ENCODE peak calls at places on chromosome 17, in ten cellular contexts. V is SK-N-SH, E is epithelial cell of esophagus, S is activated B cell treated with CpG ODN at 0.5 μM for 24 hours, W is nephron progenitor cell, H is mucosa of descending colon, D is cardiac muscle cell, C is tibial nerve, O is mesothelial cell of epicardium, N is right atrium auricular region. I is an unnamed sample.

GRCh38 chr17:59151591-59151990 is 3.4 kb downstream of the SKA2 start:
- DNase-seq in V (no peak), E (no peak), S (no peak), W (no peak), H (no peak), D (no peak), C (no peak), O (no peak), N (no peak), I (no peak)

GRCh38 chr17:50014471-50015088 is 19.6 kb upstream of the DLX3 start:
- DNase-seq in V (no peak), E (no peak), S (no peak), W (no peak), H (no peak), D (no peak), C (no peak), O (no peak), N (peak), I (no peak)

GRCh38 chr17:36777118-36777517 is 160.2 kb upstream of the LHX1 start:
- DNase-seq in V (no peak), E (peak), S (no peak), W (peak), H (no peak), D (peak), C (no peak), O (no peak), N (no peak), I (no peak)

GRCh38 chr17:79273660-79274059 is 199.0 kb downstream of the ENGASE start:
- DNase-seq in V (no peak), E (no peak), S (no peak), W (no peak), H (no peak), D (no peak), C (no peak), O (no peak), N (no peak), I (no peak)

GRCh38 chr17:76789235-76789788 is 51.4 kb downstream of the MFSD11 start:
- DNase-seq in V (peak), E (no peak), S (no peak), W (peak), H (no peak), D (no peak), C (no peak), O (no peak), N (no peak), I (no peak)

GRCh38 chr17:65697661-65698060 is 136.2 kb upstream of the AXIN2 start:
- DNase-seq in V (no peak), E (no peak), S (no peak), W (no peak), H (no peak), D (no peak), C (no peak), O (no peak), N (no peak), I (no peak)

GRCh38 chr17:57422574-57423164 is 166.3 kb downstream of the MSI2 start:
- DNase-seq in V (no peak), E (peak), S (no peak), W (no peak), H (no peak), D (no peak), C (no peak), O (no peak), N (no peak), I (no peak)

GRCh38 chr17:32742686-32743538 is 134.0 kb downstream of the MYO1D start:
- DNase-seq in V (no peak), E (no peak), S (no peak), W (no peak), H (no peak), D (no peak), C (no peak), O (no peak), N (no peak), I (no peak)

GRCh38 chr17:78144146-78144719 is 2.0 kb upstream of the C17orf99 start:
- DNase-seq in V (peak), E (peak), S (no peak), W (no peak), H (peak), D (peak), C (peak), O (no peak), N (peak), I (no peak)

GRCh38 chr17:30380106-30380420 is 1.3 kb downstream of the CPD start:
- DNase-seq in V (no peak), E (peak), S (no peak), W (no peak), H (no peak), D (no peak), C (no peak), O (no peak), N (no peak), I (no peak)

GRCh38 chr17:48646183-48647102 is 20.3 kb upstream of the HOXB9 start:
- DNase-seq in V (peak), E (no peak), S (peak), W (peak), H (peak), D (no peak), C (no peak), O (no peak), N (no peak), I (no peak)

GRCh38 chr17:17228521-17229279 is 8.3 kb downstream of the FLCN start:
- DNase-seq in V (no peak), E (no peak), S (no peak), W (no peak), H (no peak), D (no peak), C (no peak), O (no peak), N (no peak), I (no peak)

GRCh38 chr17:15422392-15422957 is 44.9 kb downstream of the CDRT4 start:
- DNase-seq in V (no peak), E (no peak), S (no peak), W (no peak), H (no peak), D (no peak), C (no peak), O (no peak), N (no peak), I (no peak)

GRCh38 chr17:61002316-61002736 is 324.7 kb downstream of the BCAS3 start:
- DNase-seq in V (peak), E (peak), S (no peak), W (no peak), H (no peak), D (peak), C (no peak), O (no peak), N (no peak), I (no peak)

GRCh38 chr17:46191332-46192210 is 1.7 kb downstream of the KANSL1 start:
- DNase-seq in V (peak), E (peak), S (no peak), W (peak), H (no peak), D (peak), C (no peak), O (no peak), N (no peak), I (no peak)

GRCh38 chr17:50923611-50924010 is 57.5 kb upstream of the TOB1 start:
- DNase-seq in V (peak), E (no peak), S (no peak), W (no peak), H (no peak), D (no peak), C (no peak), O (no peak), N (no peak), I (no peak)

GRCh38 chr17:63120406-63120805 is 154.4 kb downstream of the TANC2 start:
- DNase-seq in V (no peak), E (peak), S (no peak), W (no peak), H (no peak), D (no peak), C (no peak), O (no peak), N (no peak), I (no peak)

GRCh38 chr17:42672038-42672437 is 4.8 kb downstream of the PLEKHH3 start:
- DNase-seq in V (no peak), E (peak), S (no peak), W (no peak), H (no peak), D (no peak), C (no peak), O (no peak), N (no peak), I (no peak)

GRCh38 chr17:50144845-50145531 is 5.5 kb downstream of the PPP1R9B start:
- DNase-seq in V (no peak), E (peak), S (no peak), W (no peak), H (no peak), D (no peak), C (no peak), O (no peak), N (no peak), I (no peak)

GRCh38 chr17:50767030-50767429 is 288 bp downstream of the ANKRD40CL start:
- DNase-seq in V (no peak), E (no peak), S (no peak), W (no peak), H (peak), D (no peak), C (no peak), O (no peak), N (no peak), I (no peak)

GRCh38 chr17:43401293-43401692 is 2.5 kb downstream of the ARL4D start:
- DNase-seq in V (no peak), E (peak), S (no peak), W (no peak), H (no peak), D (no peak), C (no peak), O (no peak), N (peak), I (no peak)

GRCh38 chr17:6574689-6575595 is 18.6 kb upstream of the PITPNM3 start:
- DNase-seq in V (no peak), E (peak), S (no peak), W (peak), H (peak), D (peak), C (no peak), O (no peak), N (no peak), I (no peak)

GRCh38 chr17:49327835-49328784 is 33.9 kb downstream of the ZNF652 start:
- DNase-seq in V (no peak), E (peak), S (no peak), W (no peak), H (no peak), D (no peak), C (no peak), O (no peak), N (no peak), I (no peak)

GRCh38 chr17:76188213-76189060 is 47.4 kb upstream of the FOXJ1 start:
- DNase-seq in V (no peak), E (no peak), S (no peak), W (no peak), H (no peak), D (no peak), C (no peak), O (no peak), N (no peak), I (no peak)

GRCh38 chr17:73474370-73474988 is 162.7 kb upstream of the CDC42EP4 start:
- DNase-seq in V (peak), E (peak), S (no peak), W (no peak), H (peak), D (peak), C (peak), O (peak), N (peak), I (no peak)

GRCh38 chr17:18144261-18144660 is 35.7 kb downstream of the MYO15A start:
- DNase-seq in V (no peak), E (no peak), S (no peak), W (no peak), H (no peak), D (no peak), C (no peak), O (no peak), N (no peak), I (no peak)

GRCh38 chr17:13596241-13596941 is 5.3 kb downstream of the HS3ST3A1 start:
- DNase-seq in V (no peak), E (no peak), S (no peak), W (peak), H (no peak), D (peak), C (no peak), O (no peak), N (no peak), I (no peak)

GRCh38 chr17:79607941-79608728 is 2.7 kb downstream of the RBFOX3 start:
- DNase-seq in V (peak), E (no peak), S (no peak), W (peak), H (no peak), D (peak), C (no peak), O (peak), N (no peak), I (peak)

GRCh38 chr17:59650642-59651041 is 30.9 kb downstream of the CLTC start:
- DNase-seq in V (no peak), E (no peak), S (no peak), W (no peak), H (no peak), D (no peak), C (no peak), O (no peak), N (no peak), I (no peak)

GRCh38 chr17:48352630-48353029 is 77.4 kb downstream of the SKAP1 start:
- DNase-seq in V (no peak), E (peak), S (no peak), W (no peak), H (no peak), D (no peak), C (no peak), O (no peak), N (no peak), I (no peak)

GRCh38 chr17:7459961-7460545 is 15.2 kb downstream of the CHRNB1 start:
- DNase-seq in V (no peak), E (no peak), S (no peak), W (no peak), H (no peak), D (no peak), C (no peak), O (no peak), N (no peak), I (no peak)

GRCh38 chr17:36601303-36602029 is at the start of gene MRM1:
- DNase-seq in V (peak), E (peak), S (peak), W (peak), H (peak), D (peak), C (peak), O (peak), N (peak), I (peak)

GRCh38 chr17:63919311-63919723 is 678 bp upstream of the GH1 start:
- DNase-seq in V (peak), E (peak), S (peak), W (peak), H (no peak), D (peak), C (peak), O (no peak), N (peak), I (peak)

GRCh38 chr17:7435676-7436555 is 681 bp downstream of the TMEM102 start:
- DNase-seq in V (peak), E (peak), S (peak), W (peak), H (peak), D (peak), C (no peak), O (no peak), N (no peak), I (peak)

GRCh38 chr17:72150632-72151460 is 30.0 kb downstream of the SOX9 start:
- DNase-seq in V (no peak), E (no peak), S (no peak), W (no peak), H (no peak), D (no peak), C (no peak), O (no peak), N (no peak), I (no peak)

GRCh38 chr17:72145972-72146755 is 25.3 kb downstream of the SOX9 start:
- DNase-seq in V (no peak), E (peak), S (no peak), W (no peak), H (no peak), D (no peak), C (no peak), O (no peak), N (no peak), I (no peak)

GRCh38 chr17:72152392-72152727 is 31.5 kb downstream of the SOX9 start:
- DNase-seq in V (no peak), E (no peak), S (no peak), W (no peak), H (no peak), D (no peak), C (no peak), O (no peak), N (peak), I (no peak)

GRCh38 chr17:72151565-72152391 is 31.0 kb downstream of the SOX9 start:
- DNase-seq in V (peak), E (no peak), S (no peak), W (no peak), H (peak), D (no peak), C (no peak), O (no peak), N (peak), I (no peak)
- TF ChIP-seq CTCF in V (no peak), E (no peak), S (no peak), W (no peak), H (no peak), D (no peak), C (no peak), O (no peak), N (no peak), I (no peak)

GRCh38 chr17:55965051-55965450 is 188.2 kb upstream of the ANKFN1 start:
- DNase-seq in V (peak), E (no peak), S (no peak), W (no peak), H (no peak), D (no peak), C (no peak), O (no peak), N (no peak), I (no peak)
- TF ChIP-seq CTCF in V (peak), E (no peak), S (no peak), W (no peak), H (no peak), D (no peak), C (no peak), O (no peak), N (no peak), I (no peak)

GRCh38 chr17:83076930-83077329 is 2.5 kb upstream of the METRNL start:
- DNase-seq in V (peak), E (no peak), S (no peak), W (no peak), H (no peak), D (no peak), C (no peak), O (no peak), N (no peak), I (no peak)
- TF ChIP-seq CTCF in V (peak), E (peak), S (no peak), W (no peak), H (no peak), D (no peak), C (no peak), O (no peak), N (no peak), I (peak)

GRCh38 chr17:2707721-2708584 is 3.6 kb downstream of the CLUH start:
- DNase-seq in V (peak), E (no peak), S (no peak), W (peak), H (peak), D (peak), C (no peak), O (no peak), N (no peak), I (no peak)
- TF ChIP-seq CTCF in V (peak), E (peak), S (no peak), W (peak), H (no peak), D (peak), C (peak), O (no peak), N (peak), I (peak)

GRCh38 chr17:38459556-38459955 is 31.3 kb downstream of the ARHGAP23 start:
- DNase-seq in V (no peak), E (no peak), S (no peak), W (peak), H (no peak), D (no peak), C (no peak), O (no peak), N (no peak), I (no peak)
- TF ChIP-seq CTCF in V (no peak), E (no peak), S (no peak), W (no peak), H (no peak), D (no peak), C (no peak), O (no peak), N (no peak), I (no peak)

DNA sequence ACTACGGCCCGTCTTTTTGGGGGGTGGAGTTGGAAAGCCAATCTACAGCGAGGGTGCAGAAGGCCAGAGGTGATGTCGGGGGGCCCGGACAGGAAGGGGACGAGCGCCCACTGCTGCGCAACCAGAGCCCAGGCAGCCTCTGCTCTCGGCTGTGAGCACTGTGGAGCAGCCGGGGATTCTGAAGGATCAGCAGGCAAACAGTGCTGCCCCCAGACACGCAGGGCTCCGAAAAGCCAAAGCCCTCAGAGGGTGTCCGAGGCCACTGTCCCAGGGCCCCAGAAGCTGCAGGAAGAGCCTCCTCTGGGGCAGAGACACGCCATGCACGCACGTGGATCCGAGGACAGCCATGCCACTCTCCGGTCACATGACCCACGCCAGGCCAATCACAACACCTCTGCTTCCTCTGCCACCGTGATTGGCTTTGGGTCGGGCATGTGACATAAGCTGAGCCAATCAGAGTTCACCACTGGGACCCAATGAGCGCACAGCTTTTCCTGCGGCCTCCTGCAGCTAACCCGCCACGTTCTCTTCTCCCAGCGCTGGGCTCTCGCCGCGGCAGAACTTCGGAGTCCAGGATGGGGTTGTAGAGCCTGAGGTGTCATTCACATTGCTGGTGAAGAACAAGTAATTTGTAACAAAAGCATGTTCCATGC is 40.7 kb downstream of the ACTG1 start:
- DNase-seq in V (peak), E (peak), S (no peak), W (no peak), H (peak), D (peak), C (peak), O (no peak), N (no peak), I (no peak)
- TF ChIP-seq CTCF in V (no peak), E (no peak), S (no peak), W (no peak), H (no peak), D (no peak), C (peak), O (no peak), N (no peak), I (no peak)

DNA sequence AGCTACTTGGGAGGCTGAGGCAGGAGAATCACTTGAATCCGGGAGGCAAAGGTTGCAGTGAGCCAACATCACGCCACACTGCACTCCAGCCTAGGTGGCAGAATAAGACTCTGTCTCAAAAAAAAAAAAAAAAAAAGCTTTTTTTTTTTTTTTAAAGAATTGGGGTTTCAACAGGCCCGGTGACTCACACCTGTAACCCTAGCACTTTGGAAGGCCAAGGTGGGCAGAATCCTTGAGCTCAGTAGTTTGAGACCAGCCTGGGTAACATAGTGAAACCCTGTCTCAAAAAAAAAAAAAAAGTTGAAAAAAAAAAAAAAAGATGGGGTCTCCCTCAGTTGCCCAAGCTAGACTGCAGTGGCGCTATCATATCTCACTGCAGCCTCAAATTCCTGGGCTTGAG is 6.6 kb upstream of the HEXIM2 start:
- DNase-seq in V (no peak), E (peak), S (no peak), W (no peak), H (no peak), D (no peak), C (no peak), O (no peak), N (no peak), I (no peak)
- TF ChIP-seq CTCF in V (no peak), E (no peak), S (no peak), W (no peak), H (no peak), D (no peak), C (no peak), O (no peak), N (no peak), I (no peak)

GRCh38 chr17:4554997-4555799 is at the start of gene MYBBP1A:
- DNase-seq in V (peak), E (peak), S (peak), W (peak), H (peak), D (peak), C (peak), O (peak), N (peak), I (peak)
- TF ChIP-seq CTCF in V (peak), E (peak), S (no peak), W (no peak), H (no peak), D (peak), C (no peak), O (peak), N (no peak), I (peak)

I was measured in progenitor cell of endocrine pancreas.